ENCODE peak calls at places on chromosomes 4 and X, in five cellular contexts. B is GM13976; H is B cell; Q is CD8-positive, alpha-beta T cell; W is tibial artery. J is an unnamed sample.

GRCh38 chrX:33106737-33107136 is 104.6 kb downstream of the DMD start:
- DNase-seq in B (no peak), H (no peak), Q (no peak), W (no peak), J (no peak)

GRCh38 chr4:2290974-2291704 is 29.2 kb upstream of the MXD4 start:
- DNase-seq in B (peak; percentile 67), H (peak; percentile 72), Q (peak; percentile 62), W (no peak), J (no peak)

GRCh38 chr4:151990201-151990600 is 229.4 kb upstream of the GATB start:
- DNase-seq in B (no peak), H (no peak), Q (no peak), W (no peak), J (peak; percentile 84)

GRCh38 chr4:185265942-185266341 is 56.5 kb downstream of the SNX25 start:
- DNase-seq in B (no peak), H (peak; percentile 22), Q (no peak), W (no peak), J (peak; percentile 76)

GRCh38 chr4:122612540-122612939 is 8.3 kb downstream of the IL21 start:
- DNase-seq in B (no peak), H (no peak), Q (no peak), W (no peak), J (no peak)

GRCh38 chr4:77600521-77601451 is 4.8 kb upstream of the CXCL13 start:
- DNase-seq in B (peak; percentile 36), H (peak; percentile 34), Q (no peak), W (no peak), J (peak; percentile 37)

GRCh38 chr4:35201403-35201802 is 1042.9 kb downstream of the ARAP2 start:
- DNase-seq in B (no peak), H (no peak), Q (no peak), W (no peak), J (no peak)

GRCh38 chr4:184617611-184618196 is 31.5 kb downstream of the CASP3 start:
- DNase-seq in B (no peak), H (no peak), Q (no peak), W (peak; percentile 22), J (no peak)

GRCh38 chrX:74280759-74281158 is 23.2 kb upstream of the ZCCHC13 start:
- DNase-seq in B (no peak), H (no peak), Q (no peak), W (no peak), J (no peak)

GRCh38 chr4:108417923-108418322 is 202.5 kb upstream of the RPL34 start:
- DNase-seq in B (no peak), H (no peak), Q (no peak), W (no peak), J (peak; percentile 88)

GRCh38 chr4:5750052-5750950 is 39.3 kb downstream of the EVC start:
- DNase-seq in B (peak; percentile 11), H (no peak), Q (no peak), W (no peak), J (peak; percentile 77)

GRCh38 chr4:168634276-168634802 is 137.5 kb downstream of the PALLD start:
- DNase-seq in B (no peak), H (no peak), Q (no peak), W (no peak), J (peak; percentile 99)

GRCh38 chr4:99510721-99511120 is at the start of gene C4orf17:
- DNase-seq in B (no peak), H (no peak), Q (no peak), W (no peak), J (no peak)

GRCh38 chr4:2399216-2399615 is 19.2 kb downstream of the ZFYVE28 start:
- DNase-seq in B (no peak), H (no peak), Q (no peak), W (no peak), J (no peak)

GRCh38 chr4:169398294-169398693 is 127.5 kb upstream of the SH3RF1 start:
- DNase-seq in B (no peak), H (no peak), Q (no peak), W (no peak), J (peak; percentile 84)

GRCh38 chr4:73187325-73187724 is 71.3 kb downstream of the ANKRD17 start:
- DNase-seq in B (no peak), H (peak; percentile 23), Q (no peak), W (no peak), J (peak; percentile 40)

GRCh38 chrX:94524867-94525266 is 850.9 kb downstream of the FAM133A start:
- DNase-seq in B (no peak), H (no peak), Q (no peak), W (no peak), J (no peak)

GRCh38 chr4:158046345-158046744 is 126.5 kb downstream of the GASK1B start:
- DNase-seq in B (no peak), H (no peak), Q (no peak), W (no peak), J (no peak)

GRCh38 chr4:5890063-5890727 is 2.7 kb downstream of the CRMP1 start:
- DNase-seq in B (no peak), H (no peak), Q (no peak), W (no peak), J (peak; percentile 18)

GRCh38 chrX:68185161-68185560 is 248.1 kb downstream of the OPHN1 start:
- DNase-seq in B (no peak), H (no peak), Q (no peak), W (no peak), J (no peak)

GRCh38 chr4:100278567-100278966 is 88.3 kb upstream of the DDIT4L start:
- DNase-seq in B (no peak), H (no peak), Q (no peak), W (no peak), J (no peak)

GRCh38 chr4:54439831-54440243 is 210.7 kb downstream of the PDGFRA start:
- DNase-seq in B (no peak), H (peak; percentile 1), Q (no peak), W (peak; percentile 45), J (peak; percentile 49)

GRCh38 chr4:53716011-53716410 is 124.7 kb upstream of the LNX1 start:
- DNase-seq in B (no peak), H (no peak), Q (no peak), W (no peak), J (no peak)

GRCh38 chr4:36187723-36188333 is 56.5 kb downstream of the ARAP2 start:
- DNase-seq in B (no peak), H (no peak), Q (no peak), W (no peak), J (peak; percentile 57)

GRCh38 chrX:13607996-13608365 is 38.6 kb downstream of the EGFL6 start:
- DNase-seq in B (no peak), H (no peak), Q (no peak), W (no peak), J (no peak)

GRCh38 chrX:148380614-148381561 is 119.5 kb upstream of the AFF2 start:
- DNase-seq in B (peak; percentile 26), H (peak; percentile 60), Q (peak; percentile 1), W (no peak), J (no peak)

GRCh38 chr4:148004228-148004813 is 272.4 kb downstream of the ARHGAP10 start:
- DNase-seq in B (no peak), H (no peak), Q (no peak), W (peak; percentile 54), J (no peak)

GRCh38 chr4:56633486-56633885 is 47.6 kb downstream of the HOPX start:
- DNase-seq in B (no peak), H (no peak), Q (no peak), W (no peak), J (no peak)

GRCh38 chrX:56763556-56764152 is 34.6 kb downstream of the NBDY start:
- DNase-seq in B (peak; percentile 35), H (peak; percentile 88), Q (no peak), W (no peak), J (peak; percentile 39)

GRCh38 chr4:46270986-46271596 is 118.8 kb downstream of the GABRA2 start:
- DNase-seq in B (no peak), H (peak; percentile 0), Q (no peak), W (no peak), J (peak; percentile 10)

GRCh38 chrX:115709039-115709438 is 148.1 kb downstream of the PLS3 start:
- DNase-seq in B (no peak), H (no peak), Q (no peak), W (no peak), J (no peak)

GRCh38 chr4:184851200-184851541 is 25.4 kb upstream of the ACSL1 start:
- DNase-seq in B (peak; percentile 45), H (peak; percentile 61), Q (no peak), W (peak; percentile 38), J (no peak)

GRCh38 chrX:76555816-76556215 is 128.3 kb downstream of the MAGEE1 start:
- DNase-seq in B (peak; percentile 2), H (no peak), Q (no peak), W (no peak), J (peak; percentile 9)
- TF ChIP-seq CTCF in B (peak; percentile 15), H (no peak), Q (no peak), W (no peak), J (peak; percentile 13)

GRCh38 chr4:154345359-154345758 is 146.2 kb downstream of the DCHS2 start:
- DNase-seq in B (no peak), H (no peak), Q (no peak), W (no peak), J (no peak)

GRCh38 chr4:154354883-154355282 is 136.7 kb downstream of the DCHS2 start:
- DNase-seq in B (no peak), H (no peak), Q (no peak), W (no peak), J (no peak)

GRCh38 chr4:154344686-154345085 is 146.9 kb downstream of the DCHS2 start:
- DNase-seq in B (peak; percentile 20), H (no peak), Q (no peak), W (no peak), J (no peak)

GRCh38 chr4:154348657-154349056 is 142.9 kb downstream of the DCHS2 start:
- DNase-seq in B (no peak), H (no peak), Q (no peak), W (no peak), J (no peak)

DNA sequence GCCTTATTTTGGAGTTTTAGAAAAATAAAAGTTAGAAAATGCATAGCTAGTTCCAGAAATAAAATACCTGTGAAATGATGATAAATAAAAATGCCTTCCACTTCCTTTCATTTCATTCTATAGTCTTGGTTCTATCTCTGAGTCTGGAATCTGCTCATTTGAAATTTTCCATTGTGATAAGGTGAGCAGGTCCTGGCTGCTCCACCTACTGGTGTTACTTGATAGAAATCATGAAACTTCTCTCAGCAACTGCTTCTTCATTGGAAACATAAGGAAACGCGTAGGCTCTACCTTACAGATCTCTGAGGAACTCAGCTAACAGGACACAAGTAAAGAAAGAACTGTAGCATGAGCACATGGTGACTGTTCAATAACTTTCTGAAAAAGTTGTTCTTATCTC is 141.8 kb downstream of the DCHS2 start:
- DNase-seq in B (no peak), H (peak; percentile 19), Q (no peak), W (no peak), J (no peak)
- TF ChIP-seq CTCF in B (no peak), H (peak; percentile 39), Q (no peak), W (no peak), J (peak; percentile 51)

GRCh38 chrX:102514536-102514935 is 2.0 kb downstream of the TMSB15A start:
- DNase-seq in B (no peak), H (no peak), Q (no peak), W (no peak), J (no peak)

GRCh38 chrX:102516314-102516936 is at the start of gene TMSB15A:
- DNase-seq in B (peak; percentile 60), H (peak; percentile 43), Q (peak; percentile 38), W (peak; percentile 73), J (peak; percentile 56)

GRCh38 chrX:102517331-102517730 is 792 bp upstream of the TMSB15A start:
- DNase-seq in B (no peak), H (no peak), Q (no peak), W (no peak), J (peak; percentile 22)
- TF ChIP-seq CTCF in B (no peak), H (no peak), Q (no peak), W (no peak), J (no peak)

GRCh38 chr4:139470295-139470694 is 16.4 kb downstream of the RAB33B start:
- DNase-seq in B (no peak), H (no peak), Q (no peak), W (no peak), J (no peak)
- TF ChIP-seq CTCF in B (no peak), H (no peak), Q (no peak), W (no peak), J (no peak)